ENCODE peak calls at places on chromosomes 4 and X, in seven cellular contexts. U is spleen; Z is CD4-positive, alpha-beta memory T cell; E is GM23248; V is stomach; W is left ventricle myocardium inferior; K is neural progenitor cell. L is an unnamed sample.
A peak's percentile ranks its signal among the peaks of the same experiment; 100 is the strongest.

GRCh38 chrX:17632942-17633341 is 104.4 kb upstream of the SCML1 start:
- DNase-seq in E (peak; percentile 50), Z (no peak), K (no peak), V (no peak), W (no peak), U (no peak), L (no peak)

GRCh38 chrX:48493890-48494364 is 14.9 kb upstream of the PORCN start:
- DNase-seq in E (peak; percentile 70), Z (no peak), K (peak; percentile 74), W (no peak), U (peak; percentile 47), V (peak; percentile 47), L (no peak)

GRCh38 chr4:10977534-10977933 is 293.0 kb upstream of the CLNK start:
- DNase-seq in E (no peak), W (no peak), K (no peak), U (no peak), Z (no peak), V (no peak), L (no peak)

GRCh38 chr4:52376107-52376704 is 282.9 kb downstream of the USP46 start:
- DNase-seq in W (no peak), K (peak; percentile 72), U (no peak), V (no peak), Z (no peak), E (peak; percentile 73), L (no peak)

GRCh38 chr4:42412251-42412650 is 15.0 kb downstream of the SHISA3 start:
- DNase-seq in U (no peak), V (no peak), K (no peak), W (no peak), Z (no peak), E (peak; percentile 79), L (no peak)

GRCh38 chr4:147830987-147831386 is 99.1 kb downstream of the ARHGAP10 start:
- DNase-seq in E (peak; percentile 70), Z (no peak), V (no peak), U (no peak), K (no peak), W (no peak), L (no peak)

GRCh38 chr4:133720001-133720400 is 481.6 kb downstream of the PABPC4L start:
- DNase-seq in Z (no peak), K (no peak), V (no peak), E (no peak), U (no peak), W (no peak), L (no peak)

GRCh38 chr4:82138376-82138775 is 235.4 kb downstream of the HNRNPD start:
- DNase-seq in K (no peak), W (no peak), U (no peak), Z (no peak), V (no peak), E (peak; percentile 21), L (no peak)

GRCh38 chr4:171538601-171539100 is 274.6 kb upstream of the GALNTL6 start:
- DNase-seq in Z (no peak), K (no peak), V (no peak), U (no peak), W (no peak), E (no peak), L (no peak)

GRCh38 chrX:69285881-69286545 is 120.8 kb upstream of the PJA1 start:
- DNase-seq in V (peak; percentile 67), Z (no peak), K (peak; percentile 82), E (peak; percentile 57), W (peak; percentile 67), U (peak; percentile 88), L (peak; percentile 64)

GRCh38 chr4:139247656-139248238 is 32.3 kb downstream of the MGARP start:
- DNase-seq in K (no peak), W (no peak), Z (no peak), E (no peak), U (no peak), V (no peak), L (no peak)

GRCh38 chrX:110418857-110419249 is 60.2 kb downstream of the RTL9 start:
- DNase-seq in W (no peak), U (no peak), K (no peak), Z (no peak), E (peak; percentile 48), V (no peak), L (no peak)

GRCh38 chr4:176784816-176785215 is 7.9 kb downstream of the VEGFC start:
- DNase-seq in E (peak; percentile 24), K (no peak), Z (no peak), U (no peak), W (no peak), V (no peak), L (no peak)

GRCh38 chr4:120004054-120004453 is 62.6 kb downstream of the MAD2L1 start:
- DNase-seq in E (no peak), V (no peak), W (no peak), Z (no peak), U (no peak), K (no peak), L (no peak)

GRCh38 chr4:119729815-119730643 is 101.4 kb upstream of the PDE5A start:
- DNase-seq in W (no peak), U (no peak), K (no peak), E (peak; percentile 90), Z (no peak), V (peak; percentile 55), L (no peak)

GRCh38 chr4:8351931-8352367 is 82.4 kb downstream of the HTRA3 start:
- DNase-seq in K (no peak), U (no peak), E (peak; percentile 15), W (no peak), Z (no peak), V (peak; percentile 32), L (no peak)

GRCh38 chr4:14348506-14348905 is 653.8 kb upstream of the CPEB2 start:
- DNase-seq in V (no peak), U (no peak), Z (no peak), E (peak; percentile 33), K (no peak), W (no peak), L (no peak)

GRCh38 chr4:112523764-112524505 is 8.0 kb upstream of the NEUROG2 start:
- DNase-seq in Z (peak; percentile 66), U (peak; percentile 92), V (peak; percentile 60), W (peak; percentile 36), E (peak; percentile 60), K (peak; percentile 95), L (peak; percentile 70)

GRCh38 chrX:38409289-38409688 is 56.9 kb downstream of the OTC start:
- DNase-seq in Z (no peak), E (no peak), W (no peak), K (no peak), V (no peak), U (no peak), L (no peak)

GRCh38 chrX:43958529-43958928 is 14.7 kb downstream of the NDP start:
- DNase-seq in K (peak; percentile 74), E (peak; percentile 73), Z (peak; percentile 47), V (no peak), W (no peak), U (no peak), L (no peak)

GRCh38 chr4:86999244-86999643 is 64.4 kb downstream of the AFF1 start:
- DNase-seq in Z (no peak), K (no peak), E (no peak), V (no peak), W (no peak), U (no peak), L (no peak)
- H3K4me1 ChIP-seq in Z (peaks cover 27% of the 10 kb centered on the region), K (peaks cover 51% of the 10 kb centered on the region), E (peaks cover 16% of the 10 kb centered on the region), V (peaks cover 25% of the 10 kb centered on the region), W (peaks cover 47% of the 10 kb centered on the region), U (peaks cover 60% of the 10 kb centered on the region), L (peaks cover 33% of the 10 kb centered on the region)

GRCh38 chrX:154715825-154716224 is 35.1 kb downstream of the GAB3 start:
- DNase-seq in Z (no peak), W (no peak), K (no peak), U (no peak), E (no peak), V (no peak), L (no peak)

GRCh38 chrX:154711264-154711663 is 39.6 kb downstream of the GAB3 start:
- DNase-seq in E (no peak), W (no peak), Z (peak; percentile 28), K (no peak), U (no peak), V (no peak), L (no peak)

GRCh38 chrX:154710309-154710708 is 40.6 kb downstream of the GAB3 start:
- DNase-seq in V (no peak), U (no peak), K (peak; percentile 4), E (no peak), Z (no peak), W (no peak), L (no peak)

GRCh38 chrX:154714925-154715324 is 36.0 kb downstream of the GAB3 start:
- DNase-seq in E (peak; percentile 44), Z (peak; percentile 56), U (no peak), V (no peak), K (peak; percentile 44), W (no peak), L (no peak)

DNA sequence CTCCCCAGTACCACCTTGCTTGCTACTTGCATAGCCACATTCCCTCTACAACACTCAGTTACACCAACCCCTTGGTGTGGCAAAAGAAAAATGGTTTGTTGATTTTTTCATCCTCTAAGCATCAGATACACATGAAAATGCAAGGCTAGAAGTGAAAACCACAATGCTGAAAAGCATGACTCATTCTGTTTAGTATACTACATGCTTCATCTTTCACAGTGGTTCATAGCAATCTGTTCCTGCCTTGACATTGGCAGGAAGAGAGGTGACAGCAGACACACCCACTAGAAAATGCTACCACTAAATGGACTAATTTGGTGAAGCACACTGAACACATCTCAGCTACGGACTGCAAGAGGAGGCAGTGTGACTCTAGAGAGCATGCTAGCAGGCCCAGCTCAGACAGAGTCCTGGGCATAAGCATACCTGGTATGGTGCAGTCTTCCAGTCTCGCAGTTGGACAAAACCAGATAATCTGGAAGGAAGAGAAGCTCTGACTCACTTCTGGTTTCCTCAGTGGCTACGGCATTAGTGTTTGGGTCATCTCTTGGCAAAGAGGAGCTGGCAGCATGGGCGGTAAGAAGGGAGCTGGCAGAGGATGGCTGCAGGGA is 38.0 kb downstream of the GAB3 start:
- DNase-seq in K (no peak), Z (peak; percentile 69), W (no peak), V (no peak), U (no peak), E (peak; percentile 80), L (no peak)
- H3K27ac ChIP-seq in K (no peak overlapping the region), Z (peak overlapping the region; percentile 43), W (peak overlapping the region; percentile 33), V (no peak overlapping the region), U (peak overlapping the region; percentile 26), E (peak overlapping the region; percentile 74), L (no peak overlapping the region)

DNA sequence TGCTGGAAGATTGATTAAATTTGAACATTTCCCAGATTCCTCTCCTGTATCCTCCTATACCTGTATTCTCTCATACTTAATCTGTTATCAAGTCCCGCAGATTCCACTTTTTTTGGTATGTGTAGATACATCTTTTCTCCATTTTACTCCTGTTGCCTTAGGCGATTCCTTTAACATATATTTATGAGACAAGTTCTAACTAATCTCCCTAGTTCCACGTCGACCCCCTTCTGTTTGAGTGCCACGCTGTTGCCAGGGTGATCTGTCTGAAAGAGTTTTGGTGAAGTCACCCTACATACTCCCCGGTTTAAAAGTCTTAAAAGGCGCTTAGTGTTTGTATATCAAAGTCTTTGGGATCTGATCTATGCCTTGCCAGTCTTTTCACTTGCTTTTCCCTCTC is 2.4 kb downstream of the HNRNPH2 start:
- DNase-seq in W (no peak), U (no peak), V (no peak), K (no peak), E (peak; percentile 22), Z (no peak), L (no peak)
- H3K4me3 ChIP-seq in W (peak overlapping the region; percentile 78), U (peak overlapping the region; percentile 3), V (peak overlapping the region; percentile 44), K (no peak overlapping the region), E (peak overlapping the region; percentile 93), Z (no peak overlapping the region), L (peak overlapping the region; percentile 65)

DNA sequence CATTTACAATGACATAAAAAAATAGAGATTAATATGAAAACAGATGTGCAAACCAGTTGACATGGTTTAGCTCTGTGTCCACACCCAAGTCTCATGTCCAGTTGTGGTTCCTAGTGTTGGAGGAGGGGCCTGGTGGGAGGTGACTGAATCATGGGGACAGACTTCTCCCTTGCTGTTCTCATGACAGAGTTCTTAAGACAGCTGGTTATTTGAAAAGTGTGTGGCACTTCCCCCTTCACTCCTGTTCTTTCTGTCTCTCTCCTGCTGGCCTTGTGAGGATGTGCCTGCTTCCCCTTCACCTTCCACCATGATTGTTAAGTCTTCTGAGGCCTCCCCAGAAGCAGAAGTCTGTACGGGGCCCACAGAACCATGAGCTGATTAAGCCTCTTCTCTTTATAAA is 23.8 kb downstream of the CNOT6L start:
- DNase-seq in U (no peak), V (no peak), Z (no peak), E (no peak), W (no peak), K (no peak), L (no peak)
- H3K4me1 ChIP-seq in U (peaks cover 72% of the 10 kb centered on the region), V (peaks cover 56% of the 10 kb centered on the region), Z (peaks cover 88% of the 10 kb centered on the region), E (peaks cover under 1% of the 10 kb centered on the region), W (peaks cover 69% of the 10 kb centered on the region), K (no peaks in the 10 kb centered on the region), L (peaks cover 32% of the 10 kb centered on the region)